ENCODE peak calls at places on chromosome 1, in nine cellular contexts. K is uterus, T is PC-9, I is GM06990, Q is cardiac muscle cell, J is type B pancreatic cell, C is A673, U is AG09319, L is bronchial epithelial cell. Z is an unnamed sample.

GRCh38 chr1:26278303-26278702 is 1.6 kb upstream of the SH3BGRL3 start:
- DNase-seq in L (peak; percentile 95), I (no peak), T (peak; percentile 49), J (no peak), K (no peak), C (no peak), Q (peak; percentile 52), U (no peak), Z (no peak)

GRCh38 chr1:7899741-7900140 is 40.9 kb downstream of the TNFRSF9 start:
- DNase-seq in T (no peak), L (peak; percentile 66), C (no peak), Q (peak; percentile 53), K (no peak), I (no peak), J (peak; percentile 22), U (no peak), Z (no peak)

GRCh38 chr1:21511579-21512522 is 2.6 kb downstream of the ALPL start:
- DNase-seq in U (peak; percentile 89), I (no peak), T (no peak), J (no peak), C (no peak), K (no peak), Q (peak; percentile 98), L (peak; percentile 19), Z (peak; percentile 92)

GRCh38 chr1:2229032-2229920 is 1.2 kb downstream of the SKI start:
- DNase-seq in J (peak; percentile 72), U (no peak), L (no peak), Q (peak; percentile 83), K (peak; percentile 76), I (peak; percentile 80), C (peak; percentile 83), T (peak; percentile 36), Z (no peak)

GRCh38 chr1:223208164-223209075 is 65.4 kb upstream of the TLR5 start:
- DNase-seq in J (no peak), U (no peak), T (no peak), C (no peak), L (no peak), Q (no peak), K (no peak), I (no peak), Z (no peak)

GRCh38 chr1:32266926-32267645 is 16.0 kb downstream of the LCK start:
- DNase-seq in K (no peak), Q (peak; percentile 40), L (peak; percentile 29), U (no peak), I (no peak), C (no peak), J (no peak), T (no peak), Z (peak; percentile 55)

GRCh38 chr1:53396563-53397268 is 62.5 kb upstream of the DMRTB1 start:
- DNase-seq in U (no peak), L (no peak), C (no peak), J (no peak), I (no peak), Q (no peak), K (no peak), T (peak; percentile 0), Z (no peak)

GRCh38 chr1:111615874-111616715 is 3.5 kb upstream of the RAP1A start:
- DNase-seq in L (no peak), T (no peak), U (no peak), J (no peak), I (peak; percentile 62), K (no peak), C (no peak), Q (no peak), Z (no peak)

GRCh38 chr1:84353665-84354064 is 44.6 kb upstream of the DNASE2B start:
- DNase-seq in T (no peak), J (no peak), K (peak; percentile 34), I (no peak), C (peak; percentile 30), L (no peak), Q (peak; percentile 57), U (no peak), Z (no peak)

GRCh38 chr1:88802950-88803349 is 88.4 kb downstream of the GTF2B start:
- DNase-seq in I (no peak), J (no peak), U (no peak), K (no peak), L (peak; percentile 66), T (peak; percentile 83), Q (peak; percentile 21), C (peak; percentile 11), Z (peak; percentile 21)
- TF ChIP-seq CTCF in I (no peak), J (no peak), U (no peak), K (no peak), L (no peak), T (no peak), Q (no peak), C (no peak), Z (no peak)

DNA sequence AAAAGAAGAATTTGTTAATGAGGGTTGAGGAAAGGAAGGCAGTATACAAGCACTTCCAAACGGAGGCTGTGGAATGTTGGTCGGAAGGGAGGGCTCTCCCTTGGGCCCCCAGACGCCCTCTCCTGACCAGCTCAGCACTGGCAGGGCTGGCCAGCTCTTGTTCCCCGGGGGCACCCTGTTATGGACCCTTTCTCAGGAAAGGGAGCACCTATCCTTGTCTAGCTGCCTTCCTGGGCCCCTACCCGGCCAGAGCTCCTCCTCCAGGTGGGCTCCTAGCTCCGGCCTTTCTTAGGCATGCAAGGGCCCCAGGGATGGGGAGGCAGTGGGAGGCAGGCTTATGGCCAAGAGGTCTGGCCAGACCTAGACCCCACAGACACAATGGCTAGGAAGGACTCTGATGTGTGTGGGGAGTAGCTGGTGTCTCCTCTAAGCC is 926 bp downstream of the BLACAT1 start:
- DNase-seq in J (no peak), T (no peak), U (no peak), C (no peak), K (no peak), Q (no peak), I (no peak), L (no peak), Z (no peak)
- TF ChIP-seq CTCF in J (no peak), T (no peak), U (no peak), C (no peak), K (no peak), Q (no peak), I (no peak), L (no peak), Z (no peak)

DNA sequence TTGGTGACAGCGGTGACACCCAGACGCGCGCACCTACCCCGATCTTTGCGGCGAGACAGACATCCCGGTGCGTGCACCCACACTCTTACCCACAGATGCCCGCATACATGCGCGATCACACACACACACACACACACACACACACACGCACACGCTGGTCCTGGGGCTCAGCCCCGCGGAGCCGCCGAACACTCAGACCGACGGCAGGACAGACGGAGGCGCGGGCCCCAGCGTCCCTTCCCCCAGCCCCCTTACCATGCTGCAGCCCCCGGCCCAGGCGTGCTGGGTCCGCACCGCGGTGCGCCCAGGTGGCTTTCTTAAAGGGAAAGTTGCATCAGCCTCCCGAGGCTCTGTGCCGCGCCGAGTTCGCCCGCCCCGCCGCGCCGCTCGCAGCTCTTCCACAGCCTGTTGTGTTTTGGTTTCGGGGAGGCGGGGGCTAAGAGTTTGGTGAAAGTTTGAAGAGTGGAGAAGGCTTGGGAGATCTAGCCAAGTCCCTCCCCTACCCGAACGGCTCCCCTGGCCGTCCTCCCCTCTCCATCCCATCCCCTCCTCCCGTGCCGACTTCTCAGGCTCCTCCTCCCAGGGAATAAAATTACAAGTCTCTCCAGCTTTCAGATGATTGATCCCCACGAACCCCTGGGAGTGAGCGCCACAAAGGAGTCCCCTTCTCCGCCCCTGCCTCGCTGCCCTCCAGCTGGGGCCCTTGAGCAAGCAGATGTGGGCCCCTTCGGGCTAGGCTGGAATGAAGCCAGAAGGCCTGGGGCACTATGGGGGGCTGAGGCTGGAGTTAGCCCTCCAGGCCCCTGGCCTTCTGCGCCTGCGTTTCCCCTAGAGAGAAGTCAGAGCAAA is at the start of gene SLC6A9:
- DNase-seq in K (peak; percentile 83), T (peak; percentile 72), L (peak; percentile 29), C (peak; percentile 91), J (no peak), I (peak; percentile 68), U (peak; percentile 78), Q (peak; percentile 93), Z (no peak)
- TF ChIP-seq CTCF in K (no peak), T (no peak), L (no peak), C (no peak), J (no peak), I (no peak), U (no peak), Q (no peak), Z (no peak)

DNA sequence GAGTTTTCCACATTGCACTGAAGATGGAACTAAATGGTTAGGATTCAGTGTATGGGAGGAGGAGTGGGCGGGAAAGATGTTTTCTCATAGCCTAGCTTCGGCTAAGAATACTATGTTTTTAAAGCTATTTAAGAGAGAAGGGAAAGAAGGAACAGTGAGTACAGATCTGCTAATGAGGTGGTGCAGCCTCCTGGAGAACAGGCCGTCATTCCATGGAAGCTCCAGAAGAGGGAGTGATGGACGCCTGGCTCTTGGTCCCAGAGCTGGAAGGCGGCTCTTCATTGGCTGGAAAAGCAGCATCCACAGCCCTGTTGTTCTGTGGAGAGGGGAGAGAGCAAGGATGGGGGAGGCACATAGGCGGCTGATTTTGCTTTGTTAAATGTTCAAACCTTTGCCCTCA is 6.9 kb downstream of the CAMK1G start:
- DNase-seq in J (no peak), L (no peak), I (no peak), Q (peak; percentile 29), K (no peak), T (no peak), C (no peak), U (no peak), Z (no peak)
- TF ChIP-seq CTCF in J (peak; percentile 54), L (peak; percentile 68), I (no peak), Q (peak; percentile 43), K (no peak), T (peak; percentile 58), C (no peak), U (peak; percentile 39), Z (peak; percentile 23)

GRCh38 chr1:243708210-243708609 is 141.8 kb downstream of the AKT3 start:
- DNase-seq in Q (peak; percentile 37), J (no peak), L (peak; percentile 15), T (no peak), K (no peak), C (no peak), U (no peak), I (no peak), Z (no peak)
- TF ChIP-seq CTCF in Q (peak; percentile 14), J (peak; percentile 62), L (peak; percentile 2), T (peak; percentile 55), K (peak; percentile 16), C (peak; percentile 25), U (no peak), I (no peak), Z (no peak)

GRCh38 chr1:9234223-9235122 is at the start of gene H6PD:
- DNase-seq in Q (peak; percentile 90), U (peak; percentile 51), K (peak; percentile 85), C (peak; percentile 66), I (peak; percentile 90), L (peak; percentile 49), T (peak; percentile 43), J (peak; percentile 86), Z (no peak)
- TF ChIP-seq CTCF in Q (peak; percentile 72), U (peak; percentile 59), K (peak; percentile 80), C (peak; percentile 45), I (peak; percentile 64), L (peak; percentile 77), T (peak; percentile 63), J (peak; percentile 86), Z (peak; percentile 86)

GRCh38 chr1:190439447-190439846 is 38.2 kb downstream of the BRINP3 start:
- DNase-seq in U (no peak), Q (no peak), C (no peak), J (no peak), L (no peak), T (no peak), I (no peak), K (no peak), Z (no peak)

GRCh38 chr1:190444464-190444863 is 33.2 kb downstream of the BRINP3 start:
- DNase-seq in K (no peak), I (no peak), U (no peak), Q (no peak), T (no peak), C (no peak), J (no peak), L (no peak), Z (no peak)
- TF ChIP-seq CTCF in K (no peak), I (no peak), U (no peak), Q (no peak), T (no peak), C (no peak), J (no peak), L (no peak), Z (no peak)

Z was measured in AG04449.